ENCODE peak calls at places on chromosomes 6 and 20, in six cellular contexts. C is NCI-H2107; W is ELF-1; N is HuH-7.5; X is activated CD4-positive, alpha-beta T cell treated with anti-CD3 and anti-CD28 coated beads, Interleukin-2, amount 50 U/mL, for 1 hour; Q is substantia nigra. G is an unnamed sample.

GRCh38 chr6:149473080-149474052 is 11.4 kb downstream of the ZC3H12D start:
- DNase-seq in Q (no peak), W (no peak), C (no peak), N (no peak), X (no peak), G (peak; percentile 59)

GRCh38 chr6:57267586-57268293 is 45.6 kb upstream of the RAB23 start:
- DNase-seq in C (no peak), N (peak; percentile 12), X (peak; percentile 23), Q (no peak), W (peak; percentile 50), G (peak; percentile 45)

GRCh38 chr20:37649017-37649416 is 44.8 kb upstream of the CTNNBL1 start:
- DNase-seq in X (no peak), Q (no peak), C (no peak), W (no peak), N (no peak), G (no peak)

GRCh38 chr6:100657678-100658330 is 193.1 kb upstream of the SIM1 start:
- DNase-seq in W (no peak), Q (no peak), C (peak; percentile 10), X (no peak), N (no peak), G (no peak)

GRCh38 chr20:47258745-47259695 is 97.5 kb downstream of the ZMYND8 start:
- DNase-seq in N (no peak), W (no peak), C (no peak), Q (peak; percentile 6), X (no peak), G (no peak)

GRCh38 chr6:116217069-116217468 is 36.8 kb downstream of the TSPYL4 start:
- DNase-seq in N (no peak), W (no peak), C (no peak), Q (no peak), X (no peak), G (peak; percentile 9)

GRCh38 chr20:31824554-31825313 is 5.6 kb downstream of the MYLK2 start:
- DNase-seq in W (no peak), X (no peak), N (no peak), C (no peak), Q (no peak), G (no peak)

GRCh38 chr20:43949741-43950618 is 35.3 kb downstream of the TOX2 start:
- DNase-seq in C (no peak), X (peak; percentile 66), Q (peak; percentile 24), N (no peak), W (no peak), G (no peak)

GRCh38 chr6:35973670-35974222 is 50.7 kb downstream of the SLC26A8 start:
- DNase-seq in W (no peak), X (no peak), Q (no peak), C (no peak), N (peak; percentile 27), G (no peak)

GRCh38 chr6:118668761-118669411 is 17.5 kb upstream of the CEP85L start:
- DNase-seq in C (no peak), N (no peak), W (no peak), X (no peak), Q (no peak), G (no peak)

G was measured in neural progenitor cell.